ENCODE peak calls at places on chromosomes 12 and 14, in eight cellular contexts. One of them, this sample, is unnamed.

GRCh38 chr14:64329149-64329548 is 35.0 kb upstream of the ESR2 start:
- DNase-seq in AML-193: no peak
- DNase-seq in T-cell: no peak
- DNase-seq in activated CD4-positive, alpha-beta memory T cell treated with anti-CD3 and anti-CD28 coated beads, Interleukin-2, amount 10 ng/mL, durations not matched to agents 7 days and 5 days: no peak
- DNase-seq in caudate nucleus: no peak
- DNase-seq in activated CD8-positive, alpha-beta memory T cell treated with anti-CD3 and anti-CD28 coated beads for 1 hour: no peak
- DNase-seq in left ventricle myocardium inferior: no peak
- DNase-seq in cardiac muscle cell: no peak
- DNase-seq in this sample: no peak

GRCh38 chr12:3493225-3494049 is 2.4 kb downstream of the PRMT8 start:
- DNase-seq in caudate nucleus: peak
- DNase-seq in AML-193: no peak
- DNase-seq in left ventricle myocardium inferior: peak
- DNase-seq in activated CD8-positive, alpha-beta memory T cell treated with anti-CD3 and anti-CD28 coated beads for 1 hour: no peak
- DNase-seq in T-cell: no peak
- DNase-seq in cardiac muscle cell: peak
- DNase-seq in activated CD4-positive, alpha-beta memory T cell treated with anti-CD3 and anti-CD28 coated beads, Interleukin-2, amount 10 ng/mL, durations not matched to agents 7 days and 5 days: no peak
- DNase-seq in this sample: no peak

GRCh38 chr14:100578552-100578951 is 8.7 kb downstream of the BEGAIN start:
- DNase-seq in AML-193: no peak
- DNase-seq in activated CD8-positive, alpha-beta memory T cell treated with anti-CD3 and anti-CD28 coated beads for 1 hour: no peak
- DNase-seq in T-cell: no peak
- DNase-seq in left ventricle myocardium inferior: no peak
- DNase-seq in activated CD4-positive, alpha-beta memory T cell treated with anti-CD3 and anti-CD28 coated beads, Interleukin-2, amount 10 ng/mL, durations not matched to agents 7 days and 5 days: no peak
- DNase-seq in cardiac muscle cell: no peak
- DNase-seq in caudate nucleus: no peak
- DNase-seq in this sample: no peak

GRCh38 chr12:109604902-109605536 is 31.4 kb downstream of the MVK start:
- DNase-seq in activated CD4-positive, alpha-beta memory T cell treated with anti-CD3 and anti-CD28 coated beads, Interleukin-2, amount 10 ng/mL, durations not matched to agents 7 days and 5 days: no peak
- DNase-seq in left ventricle myocardium inferior: no peak
- DNase-seq in caudate nucleus: no peak
- DNase-seq in activated CD8-positive, alpha-beta memory T cell treated with anti-CD3 and anti-CD28 coated beads for 1 hour: no peak
- DNase-seq in T-cell: no peak
- DNase-seq in cardiac muscle cell: peak
- DNase-seq in AML-193: no peak
- DNase-seq in this sample: peak

GRCh38 chr12:48973084-48973483 is 1.5 kb upstream of the WNT10B start:
- DNase-seq in T-cell: no peak
- DNase-seq in activated CD8-positive, alpha-beta memory T cell treated with anti-CD3 and anti-CD28 coated beads for 1 hour: no peak
- DNase-seq in AML-193: no peak
- DNase-seq in cardiac muscle cell: no peak
- DNase-seq in caudate nucleus: no peak
- DNase-seq in activated CD4-positive, alpha-beta memory T cell treated with anti-CD3 and anti-CD28 coated beads, Interleukin-2, amount 10 ng/mL, durations not matched to agents 7 days and 5 days: no peak
- DNase-seq in left ventricle myocardium inferior: no peak
- DNase-seq in this sample: no peak

GRCh38 chr12:32970465-32971110 is 74.0 kb upstream of the PKP2 start:
- DNase-seq in left ventricle myocardium inferior: no peak
- DNase-seq in T-cell: no peak
- DNase-seq in activated CD8-positive, alpha-beta memory T cell treated with anti-CD3 and anti-CD28 coated beads for 1 hour: no peak
- DNase-seq in AML-193: no peak
- DNase-seq in caudate nucleus: no peak
- DNase-seq in cardiac muscle cell: no peak
- DNase-seq in activated CD4-positive, alpha-beta memory T cell treated with anti-CD3 and anti-CD28 coated beads, Interleukin-2, amount 10 ng/mL, durations not matched to agents 7 days and 5 days: no peak
- DNase-seq in this sample: no peak

GRCh38 chr14:68941820-68942219 is 37.3 kb downstream of the ACTN1 start:
- DNase-seq in cardiac muscle cell: peak
- DNase-seq in AML-193: no peak
- DNase-seq in activated CD8-positive, alpha-beta memory T cell treated with anti-CD3 and anti-CD28 coated beads for 1 hour: no peak
- DNase-seq in left ventricle myocardium inferior: peak
- DNase-seq in activated CD4-positive, alpha-beta memory T cell treated with anti-CD3 and anti-CD28 coated beads, Interleukin-2, amount 10 ng/mL, durations not matched to agents 7 days and 5 days: no peak
- DNase-seq in T-cell: no peak
- DNase-seq in caudate nucleus: no peak
- DNase-seq in this sample: no peak

GRCh38 chr12:3998968-3999792 is 126.0 kb upstream of the PARP11 start:
- DNase-seq in AML-193: no peak
- DNase-seq in activated CD4-positive, alpha-beta memory T cell treated with anti-CD3 and anti-CD28 coated beads, Interleukin-2, amount 10 ng/mL, durations not matched to agents 7 days and 5 days: no peak
- DNase-seq in caudate nucleus: no peak
- DNase-seq in activated CD8-positive, alpha-beta memory T cell treated with anti-CD3 and anti-CD28 coated beads for 1 hour: no peak
- DNase-seq in left ventricle myocardium inferior: no peak
- DNase-seq in T-cell: no peak
- DNase-seq in cardiac muscle cell: no peak
- DNase-seq in this sample: no peak

GRCh38 chr14:103071544-103072251 is 12.3 kb upstream of the LBHD2 start:
- DNase-seq in AML-193: no peak
- DNase-seq in T-cell: no peak
- DNase-seq in cardiac muscle cell: no peak
- DNase-seq in left ventricle myocardium inferior: no peak
- DNase-seq in activated CD8-positive, alpha-beta memory T cell treated with anti-CD3 and anti-CD28 coated beads for 1 hour: no peak
- DNase-seq in activated CD4-positive, alpha-beta memory T cell treated with anti-CD3 and anti-CD28 coated beads, Interleukin-2, amount 10 ng/mL, durations not matched to agents 7 days and 5 days: no peak
- DNase-seq in caudate nucleus: no peak
- DNase-seq in this sample: no peak

GRCh38 chr14:57957441-57957840 is 91.5 kb upstream of the SLC35F4 start:
- DNase-seq in left ventricle myocardium inferior: no peak
- DNase-seq in activated CD8-positive, alpha-beta memory T cell treated with anti-CD3 and anti-CD28 coated beads for 1 hour: no peak
- DNase-seq in caudate nucleus: no peak
- DNase-seq in activated CD4-positive, alpha-beta memory T cell treated with anti-CD3 and anti-CD28 coated beads, Interleukin-2, amount 10 ng/mL, durations not matched to agents 7 days and 5 days: no peak
- DNase-seq in T-cell: no peak
- DNase-seq in AML-193: no peak
- DNase-seq in cardiac muscle cell: no peak
- DNase-seq in this sample: no peak

GRCh38 chr12:1348606-1349005 is 245.8 kb downstream of the FBXL14 start:
- DNase-seq in left ventricle myocardium inferior: no peak
- DNase-seq in T-cell: no peak
- DNase-seq in activated CD8-positive, alpha-beta memory T cell treated with anti-CD3 and anti-CD28 coated beads for 1 hour: no peak
- DNase-seq in caudate nucleus: no peak
- DNase-seq in activated CD4-positive, alpha-beta memory T cell treated with anti-CD3 and anti-CD28 coated beads, Interleukin-2, amount 10 ng/mL, durations not matched to agents 7 days and 5 days: no peak
- DNase-seq in AML-193: no peak
- DNase-seq in cardiac muscle cell: no peak
- DNase-seq in this sample: no peak

GRCh38 chr12:109445224-109445623 is 31.9 kb downstream of the KCTD10 start:
- DNase-seq in AML-193: no peak
- DNase-seq in left ventricle myocardium inferior: no peak
- DNase-seq in cardiac muscle cell: no peak
- DNase-seq in activated CD8-positive, alpha-beta memory T cell treated with anti-CD3 and anti-CD28 coated beads for 1 hour: no peak
- DNase-seq in T-cell: no peak
- DNase-seq in activated CD4-positive, alpha-beta memory T cell treated with anti-CD3 and anti-CD28 coated beads, Interleukin-2, amount 10 ng/mL, durations not matched to agents 7 days and 5 days: no peak
- DNase-seq in caudate nucleus: no peak
- DNase-seq in this sample: no peak

GRCh38 chr12:52850681-52851080 is 1.9 kb upstream of the KRT78 start:
- DNase-seq in caudate nucleus: no peak
- DNase-seq in activated CD4-positive, alpha-beta memory T cell treated with anti-CD3 and anti-CD28 coated beads, Interleukin-2, amount 10 ng/mL, durations not matched to agents 7 days and 5 days: no peak
- DNase-seq in left ventricle myocardium inferior: no peak
- DNase-seq in T-cell: no peak
- DNase-seq in cardiac muscle cell: no peak
- DNase-seq in AML-193: no peak
- DNase-seq in activated CD8-positive, alpha-beta memory T cell treated with anti-CD3 and anti-CD28 coated beads for 1 hour: no peak
- DNase-seq in this sample: no peak

GRCh38 chr14:61388976-61389576 is 67.7 kb downstream of the PRKCH start:
- DNase-seq in activated CD4-positive, alpha-beta memory T cell treated with anti-CD3 and anti-CD28 coated beads, Interleukin-2, amount 10 ng/mL, durations not matched to agents 7 days and 5 days: no peak
- DNase-seq in AML-193: no peak
- DNase-seq in activated CD8-positive, alpha-beta memory T cell treated with anti-CD3 and anti-CD28 coated beads for 1 hour: no peak
- DNase-seq in caudate nucleus: no peak
- DNase-seq in left ventricle myocardium inferior: no peak
- DNase-seq in T-cell: no peak
- DNase-seq in cardiac muscle cell: no peak
- DNase-seq in this sample: no peak

GRCh38 chr14:90576981-90577660 is 180.3 kb downstream of the CALM1 start:
- DNase-seq in T-cell: no peak
- DNase-seq in activated CD8-positive, alpha-beta memory T cell treated with anti-CD3 and anti-CD28 coated beads for 1 hour: no peak
- DNase-seq in activated CD4-positive, alpha-beta memory T cell treated with anti-CD3 and anti-CD28 coated beads, Interleukin-2, amount 10 ng/mL, durations not matched to agents 7 days and 5 days: no peak
- DNase-seq in cardiac muscle cell: no peak
- DNase-seq in AML-193: no peak
- DNase-seq in left ventricle myocardium inferior: no peak
- DNase-seq in caudate nucleus: no peak
- DNase-seq in this sample: no peak

GRCh38 chr14:49552630-49553029 is 33.5 kb downstream of the RPS29 start:
- DNase-seq in caudate nucleus: no peak
- DNase-seq in activated CD4-positive, alpha-beta memory T cell treated with anti-CD3 and anti-CD28 coated beads, Interleukin-2, amount 10 ng/mL, durations not matched to agents 7 days and 5 days: no peak
- DNase-seq in AML-193: no peak
- DNase-seq in activated CD8-positive, alpha-beta memory T cell treated with anti-CD3 and anti-CD28 coated beads for 1 hour: no peak
- DNase-seq in left ventricle myocardium inferior: no peak
- DNase-seq in T-cell: no peak
- DNase-seq in cardiac muscle cell: no peak
- DNase-seq in this sample: no peak

GRCh38 chr14:69539631-69540410 is 34.9 kb downstream of the CCDC177 start:
- DNase-seq in left ventricle myocardium inferior: no peak
- DNase-seq in caudate nucleus: no peak
- DNase-seq in T-cell: no peak
- DNase-seq in activated CD8-positive, alpha-beta memory T cell treated with anti-CD3 and anti-CD28 coated beads for 1 hour: no peak
- DNase-seq in cardiac muscle cell: no peak
- DNase-seq in activated CD4-positive, alpha-beta memory T cell treated with anti-CD3 and anti-CD28 coated beads, Interleukin-2, amount 10 ng/mL, durations not matched to agents 7 days and 5 days: no peak
- DNase-seq in AML-193: peak
- DNase-seq in this sample: no peak

GRCh38 chr12:102454808-102455760 is 25.3 kb downstream of the IGF1 start:
- DNase-seq in caudate nucleus: no peak
- DNase-seq in activated CD8-positive, alpha-beta memory T cell treated with anti-CD3 and anti-CD28 coated beads for 1 hour: no peak
- DNase-seq in left ventricle myocardium inferior: no peak
- DNase-seq in T-cell: no peak
- DNase-seq in activated CD4-positive, alpha-beta memory T cell treated with anti-CD3 and anti-CD28 coated beads, Interleukin-2, amount 10 ng/mL, durations not matched to agents 7 days and 5 days: no peak
- DNase-seq in cardiac muscle cell: no peak
- DNase-seq in AML-193: peak
- DNase-seq in this sample: no peak

GRCh38 chr12:108856428-108857157 is 790 bp downstream of the SSH1 start:
- DNase-seq in left ventricle myocardium inferior: peak
- DNase-seq in activated CD4-positive, alpha-beta memory T cell treated with anti-CD3 and anti-CD28 coated beads, Interleukin-2, amount 10 ng/mL, durations not matched to agents 7 days and 5 days: peak
- DNase-seq in cardiac muscle cell: peak
- DNase-seq in T-cell: peak
- DNase-seq in caudate nucleus: peak
- DNase-seq in AML-193: peak
- DNase-seq in activated CD8-positive, alpha-beta memory T cell treated with anti-CD3 and anti-CD28 coated beads for 1 hour: peak
- DNase-seq in this sample: no peak

GRCh38 chr14:52801014-52801708 is 9.8 kb upstream of the GNPNAT1 start:
- DNase-seq in caudate nucleus: no peak
- DNase-seq in left ventricle myocardium inferior: no peak
- DNase-seq in activated CD4-positive, alpha-beta memory T cell treated with anti-CD3 and anti-CD28 coated beads, Interleukin-2, amount 10 ng/mL, durations not matched to agents 7 days and 5 days: no peak
- DNase-seq in T-cell: no peak
- DNase-seq in AML-193: no peak
- DNase-seq in activated CD8-positive, alpha-beta memory T cell treated with anti-CD3 and anti-CD28 coated beads for 1 hour: no peak
- DNase-seq in cardiac muscle cell: peak
- DNase-seq in this sample: no peak

This sample was measured in DMS 273 treated with DMSO at 0.1 percent for 48 hours.